ENCODE peak calls at places on chromosome 14, in seven cellular contexts. One of them, this sample, is unnamed.

GRCh38 chr14:41289025-41289424 is 317.7 kb upstream of the LRFN5 start:
- DNase-seq in IMR-90: no peak
- DNase-seq in H1: no peak
- DNase-seq in mesendoderm: no peak
- DNase-seq in mesenchymal stem cell: no peak
- DNase-seq in trophoblast cell: no peak
- DNase-seq in neuronal stem cell: no peak
- DNase-seq in this sample: peak

GRCh38 chr14:92877757-92878431 is 45.1 kb upstream of the CHGA start:
- DNase-seq in neuronal stem cell: peak
- DNase-seq in mesenchymal stem cell: no peak
- DNase-seq in mesendoderm: peak
- DNase-seq in IMR-90: no peak
- DNase-seq in H1: no peak
- DNase-seq in trophoblast cell: no peak
- DNase-seq in this sample: peak

GRCh38 chr14:60266021-60266937 is 17.3 kb downstream of the PPM1A start:
- DNase-seq in mesenchymal stem cell: no peak
- DNase-seq in IMR-90: no peak
- DNase-seq in trophoblast cell: peak
- DNase-seq in neuronal stem cell: no peak
- DNase-seq in mesendoderm: peak
- DNase-seq in H1: no peak
- DNase-seq in this sample: no peak

GRCh38 chr14:104048758-104049496 is 36.6 kb upstream of the ASPG start:
- DNase-seq in IMR-90: no peak
- DNase-seq in H1: no peak
- DNase-seq in trophoblast cell: peak
- DNase-seq in mesenchymal stem cell: peak
- DNase-seq in neuronal stem cell: no peak
- DNase-seq in mesendoderm: no peak
- DNase-seq in this sample: no peak

GRCh38 chr14:56998728-56999127 is 188.4 kb upstream of the OTX2 start:
- DNase-seq in neuronal stem cell: no peak
- DNase-seq in IMR-90: no peak
- DNase-seq in H1: no peak
- DNase-seq in trophoblast cell: peak
- DNase-seq in mesendoderm: peak
- DNase-seq in mesenchymal stem cell: no peak
- DNase-seq in this sample: no peak

GRCh38 chr14:49950275-49951250 is 57.7 kb downstream of the ARF6 start:
- DNase-seq in mesendoderm: no peak
- DNase-seq in mesenchymal stem cell: no peak
- DNase-seq in H1: no peak
- DNase-seq in trophoblast cell: no peak
- DNase-seq in neuronal stem cell: no peak
- DNase-seq in IMR-90: no peak
- DNase-seq in this sample: no peak

GRCh38 chr14:92603309-92604257 is 90.0 kb downstream of the RIN3 start:
- DNase-seq in IMR-90: peak
- DNase-seq in mesenchymal stem cell: peak
- DNase-seq in mesendoderm: peak
- DNase-seq in neuronal stem cell: peak
- DNase-seq in H1: no peak
- DNase-seq in trophoblast cell: peak
- DNase-seq in this sample: no peak

GRCh38 chr14:99644723-99645544 is at the start of gene HHIPL1:
- DNase-seq in H1: no peak
- DNase-seq in mesenchymal stem cell: peak
- DNase-seq in mesendoderm: peak
- DNase-seq in trophoblast cell: peak
- DNase-seq in neuronal stem cell: no peak
- DNase-seq in IMR-90: peak
- DNase-seq in this sample: no peak

GRCh38 chr14:48857366-48857765 is 728.8 kb downstream of the RPS29 start:
- DNase-seq in H1: no peak
- DNase-seq in mesendoderm: peak
- DNase-seq in mesenchymal stem cell: no peak
- DNase-seq in trophoblast cell: no peak
- DNase-seq in IMR-90: no peak
- DNase-seq in neuronal stem cell: no peak
- DNase-seq in this sample: no peak

GRCh38 chr14:31990183-31990862 is 86.8 kb upstream of the ARHGAP5 start:
- DNase-seq in mesendoderm: peak
- DNase-seq in mesenchymal stem cell: peak
- DNase-seq in neuronal stem cell: no peak
- DNase-seq in IMR-90: no peak
- DNase-seq in H1: no peak
- DNase-seq in trophoblast cell: peak
- DNase-seq in this sample: no peak

GRCh38 chr14:91063119-91063518 is 2.7 kb upstream of the RPS6KA5 start:
- DNase-seq in mesenchymal stem cell: no peak
- DNase-seq in trophoblast cell: no peak
- DNase-seq in H1: no peak
- DNase-seq in neuronal stem cell: no peak
- DNase-seq in mesendoderm: no peak
- DNase-seq in IMR-90: no peak
- DNase-seq in this sample: no peak

GRCh38 chr14:104119700-104120251 is 18.6 kb upstream of the KIF26A start:
- DNase-seq in trophoblast cell: no peak
- DNase-seq in neuronal stem cell: no peak
- DNase-seq in IMR-90: no peak
- DNase-seq in H1: no peak
- DNase-seq in mesendoderm: no peak
- DNase-seq in mesenchymal stem cell: no peak
- DNase-seq in this sample: no peak

GRCh38 chr14:22570132-22570949 is 18.7 kb downstream of the DAD1 start:
- DNase-seq in H1: peak
- DNase-seq in mesendoderm: peak
- DNase-seq in neuronal stem cell: peak
- DNase-seq in trophoblast cell: peak
- DNase-seq in IMR-90: peak
- DNase-seq in mesenchymal stem cell: peak
- DNase-seq in this sample: peak

GRCh38 chr14:95190346-95190840 is 33.1 kb upstream of the DICER1 start:
- DNase-seq in mesendoderm: no peak
- DNase-seq in neuronal stem cell: no peak
- DNase-seq in trophoblast cell: no peak
- DNase-seq in mesenchymal stem cell: peak
- DNase-seq in IMR-90: no peak
- DNase-seq in H1: no peak
- DNase-seq in this sample: no peak

GRCh38 chr14:92988786-92989755 is 66.1 kb downstream of the CHGA start:
- DNase-seq in trophoblast cell: no peak
- DNase-seq in IMR-90: no peak
- DNase-seq in neuronal stem cell: no peak
- DNase-seq in mesenchymal stem cell: no peak
- DNase-seq in mesendoderm: no peak
- DNase-seq in H1: no peak
- DNase-seq in this sample: no peak

GRCh38 chr14:63387691-63388090 is 69.0 kb upstream of the GPHB5 start:
- DNase-seq in H1: no peak
- DNase-seq in mesenchymal stem cell: no peak
- DNase-seq in neuronal stem cell: no peak
- DNase-seq in mesendoderm: no peak
- DNase-seq in trophoblast cell: no peak
- DNase-seq in IMR-90: no peak
- DNase-seq in this sample: no peak

GRCh38 chr14:93045211-93045674 is 70.5 kb downstream of the ITPK1 start:
- DNase-seq in H1: no peak
- DNase-seq in mesendoderm: peak
- DNase-seq in trophoblast cell: no peak
- DNase-seq in IMR-90: no peak
- DNase-seq in neuronal stem cell: peak
- DNase-seq in mesenchymal stem cell: no peak
- DNase-seq in this sample: peak

GRCh38 chr14:60233891-60234290 is 15.1 kb upstream of the PPM1A start:
- DNase-seq in trophoblast cell: no peak
- DNase-seq in mesenchymal stem cell: no peak
- DNase-seq in IMR-90: no peak
- DNase-seq in H1: no peak
- DNase-seq in mesendoderm: no peak
- DNase-seq in neuronal stem cell: no peak
- DNase-seq in this sample: no peak

GRCh38 chr14:68715032-68715924 is 77.6 kb downstream of the ZFP36L1 start:
- DNase-seq in H1: no peak
- DNase-seq in neuronal stem cell: no peak
- DNase-seq in mesenchymal stem cell: peak
- DNase-seq in mesendoderm: no peak
- DNase-seq in trophoblast cell: peak
- DNase-seq in IMR-90: peak
- DNase-seq in this sample: no peak

GRCh38 chr14:73167727-73168126 is 31.4 kb downstream of the PSEN1 start:
- DNase-seq in neuronal stem cell: no peak
- DNase-seq in mesendoderm: no peak
- DNase-seq in mesenchymal stem cell: no peak
- DNase-seq in IMR-90: no peak
- DNase-seq in trophoblast cell: no peak
- DNase-seq in H1: no peak
- DNase-seq in this sample: no peak

GRCh38 chr14:24838945-24839616 is 205.1 kb upstream of the GZMB start:
- DNase-seq in trophoblast cell: no peak
- DNase-seq in H1: no peak
- DNase-seq in neuronal stem cell: peak
- DNase-seq in mesenchymal stem cell: no peak
- DNase-seq in IMR-90: no peak
- DNase-seq in mesendoderm: no peak
- DNase-seq in this sample: no peak

GRCh38 chr14:101707285-101707842 is 54.1 kb upstream of the PPP2R5C start:
- DNase-seq in IMR-90: peak
- DNase-seq in mesenchymal stem cell: peak
- DNase-seq in neuronal stem cell: peak
- DNase-seq in H1: no peak
- DNase-seq in mesendoderm: peak
- DNase-seq in trophoblast cell: peak
- DNase-seq in this sample: peak

GRCh38 chr14:35808076-35808657 is 928 bp downstream of the RALGAPA1 start:
- DNase-seq in trophoblast cell: peak
- DNase-seq in IMR-90: no peak
- DNase-seq in H1: no peak
- DNase-seq in mesenchymal stem cell: peak
- DNase-seq in mesendoderm: peak
- DNase-seq in neuronal stem cell: peak
- DNase-seq in this sample: no peak

DNA sequence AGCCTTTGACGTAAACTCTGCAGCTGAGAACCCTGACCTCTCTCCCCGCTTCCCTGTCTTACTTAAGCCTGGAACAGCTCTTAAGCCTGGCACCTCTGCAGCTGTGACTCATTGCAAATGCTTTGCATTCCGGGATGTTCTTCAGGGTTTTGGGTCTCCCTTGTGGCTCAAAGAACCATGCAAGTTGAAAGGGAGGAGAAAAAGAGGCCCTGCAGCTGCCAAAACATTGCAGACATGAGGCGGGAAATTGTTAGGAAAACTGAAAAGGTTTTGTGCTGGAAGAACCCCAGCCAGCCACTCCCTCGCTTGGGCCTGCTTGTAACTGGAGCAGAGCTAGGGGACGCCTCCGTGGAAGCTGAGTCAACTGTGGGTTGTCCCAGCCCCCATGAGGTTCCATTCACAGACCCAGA is 60.2 kb upstream of the FERMT2 start:
- DNase-seq in H1: peak
- DNase-seq in IMR-90: peak
- DNase-seq in neuronal stem cell: peak
- DNase-seq in mesendoderm: peak
- DNase-seq in mesenchymal stem cell: peak
- DNase-seq in trophoblast cell: peak
- DNase-seq in this sample: peak
- H4K8ac ChIP-seq in H1: no peak
- H4K8ac ChIP-seq in IMR-90: peak
- H4K8ac ChIP-seq in neuronal stem cell: no peak
- H4K8ac ChIP-seq in mesendoderm: no peak
- H4K8ac ChIP-seq in mesenchymal stem cell: no peak
- H4K8ac ChIP-seq in trophoblast cell: no peak
- H4K8ac ChIP-seq in this sample: no peak

GRCh38 chr14:85315290-85315689 is 214.7 kb upstream of the FLRT2 start:
- DNase-seq in IMR-90: no peak
- DNase-seq in mesendoderm: no peak
- DNase-seq in trophoblast cell: no peak
- DNase-seq in mesenchymal stem cell: peak
- DNase-seq in neuronal stem cell: no peak
- DNase-seq in H1: no peak
- DNase-seq in this sample: no peak
- H4K8ac ChIP-seq in IMR-90: no peak
- H4K8ac ChIP-seq in mesendoderm: no peak
- H4K8ac ChIP-seq in trophoblast cell: no peak
- H4K8ac ChIP-seq in mesenchymal stem cell: no peak
- H4K8ac ChIP-seq in neuronal stem cell: no peak
- H4K8ac ChIP-seq in H1: no peak
- H4K8ac ChIP-seq in this sample: no peak

GRCh38 chr14:86625637-86626036 is 1095.7 kb downstream of the FLRT2 start:
- DNase-seq in mesendoderm: no peak
- DNase-seq in mesenchymal stem cell: no peak
- DNase-seq in trophoblast cell: no peak
- DNase-seq in IMR-90: peak
- DNase-seq in H1: no peak
- DNase-seq in neuronal stem cell: no peak
- DNase-seq in this sample: no peak

GRCh38 chr14:86626530-86626929 is 1096.6 kb downstream of the FLRT2 start:
- DNase-seq in trophoblast cell: no peak
- DNase-seq in H1: no peak
- DNase-seq in neuronal stem cell: no peak
- DNase-seq in mesenchymal stem cell: no peak
- DNase-seq in IMR-90: peak
- DNase-seq in mesendoderm: no peak
- DNase-seq in this sample: no peak
- H4K8ac ChIP-seq in trophoblast cell: no peak
- H4K8ac ChIP-seq in H1: no peak
- H4K8ac ChIP-seq in neuronal stem cell: no peak
- H4K8ac ChIP-seq in mesenchymal stem cell: no peak
- H4K8ac ChIP-seq in IMR-90: no peak
- H4K8ac ChIP-seq in mesendoderm: no peak
- H4K8ac ChIP-seq in this sample: no peak

DNA sequence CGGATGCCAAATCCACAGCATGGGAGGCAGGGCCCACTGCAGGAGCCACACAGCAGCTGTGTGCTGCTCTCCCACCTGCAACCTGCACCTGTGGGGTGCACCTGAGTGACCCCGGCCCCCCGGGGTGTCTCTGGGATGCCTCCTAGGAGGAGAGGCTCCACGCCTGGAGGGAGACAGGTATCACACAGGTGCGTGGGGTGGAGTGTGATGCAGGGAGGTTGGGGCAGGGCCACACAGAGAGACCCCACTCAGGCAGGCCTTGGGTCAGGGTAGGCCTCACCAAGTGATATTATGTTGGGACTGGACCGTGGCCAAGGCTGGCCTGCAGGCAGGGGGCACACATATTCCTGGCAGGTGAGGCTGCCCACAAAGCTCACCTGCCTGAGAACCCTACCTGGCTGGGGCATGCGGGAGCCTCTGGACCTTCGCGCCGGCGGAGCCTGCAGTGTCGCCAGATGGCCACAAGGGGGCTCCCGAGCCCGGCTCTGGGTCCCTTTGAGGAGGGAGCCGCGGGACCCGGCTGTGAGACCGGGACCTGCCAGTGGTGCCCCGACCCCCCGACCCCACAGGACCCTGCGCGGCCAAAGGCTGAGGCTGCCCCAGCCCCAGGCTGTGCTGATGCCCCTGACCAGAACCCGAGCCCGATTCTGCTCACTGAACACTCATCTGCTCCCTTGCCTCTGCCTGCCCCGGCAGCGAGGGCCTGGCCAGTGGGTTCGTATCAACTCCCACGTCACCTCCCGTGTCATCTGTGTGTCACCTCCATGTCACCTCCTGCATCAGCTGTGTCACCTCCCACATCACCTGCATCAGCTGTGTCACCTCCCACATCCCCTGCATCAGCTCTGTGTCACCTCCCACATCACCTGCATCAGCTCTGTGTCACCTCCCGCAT is 11.4 kb downstream of the TMEM121 start:
- DNase-seq in mesendoderm: peak
- DNase-seq in H1: no peak
- DNase-seq in mesenchymal stem cell: no peak
- DNase-seq in trophoblast cell: peak
- DNase-seq in neuronal stem cell: no peak
- DNase-seq in IMR-90: no peak
- DNase-seq in this sample: peak
- H4K8ac ChIP-seq in mesendoderm: no peak
- H4K8ac ChIP-seq in H1: no peak
- H4K8ac ChIP-seq in mesenchymal stem cell: no peak
- H4K8ac ChIP-seq in trophoblast cell: no peak
- H4K8ac ChIP-seq in neuronal stem cell: no peak
- H4K8ac ChIP-seq in IMR-90: no peak
- H4K8ac ChIP-seq in this sample: no peak